ENCODE peak calls at places on chromosomes 1 and 21, in nine cellular contexts. A, B, I, L, Y, S, D, N and M are unnamed samples.
A peak's percentile ranks its signal among the peaks of the same experiment; 100 is the strongest.

GRCh38 chr1:2027961-2028583 is 8.9 kb downstream of the GABRD start:
- DNase-seq in A (no peak), B (no peak), I (no peak), L (no peak), Y (no peak), S (no peak), D (no peak), N (no peak), M (no peak)

GRCh38 chr21:38306407-38306806 is 49.6 kb downstream of the KCNJ15 start:
- DNase-seq in A (no peak), B (no peak), I (peak; percentile 70), L (no peak), Y (peak; percentile 40), S (no peak), D (peak; percentile 70), N (no peak), M (peak; percentile 67)

GRCh38 chr1:202227273-202227672 is 33.7 kb downstream of the LGR6 start:
- DNase-seq in A (no peak), B (no peak), I (no peak), L (no peak), Y (no peak), S (no peak), D (no peak), N (no peak), M (no peak)

GRCh38 chr1:200172311-200172710 is 144.8 kb downstream of the NR5A2 start:
- DNase-seq in A (no peak), B (no peak), I (no peak), L (no peak), Y (peak; percentile 98), S (no peak), D (peak; percentile 74), N (no peak), M (peak; percentile 36)

GRCh38 chr1:67404212-67404620 is 26.0 kb downstream of the SERBP1 start:
- DNase-seq in A (no peak), B (no peak), I (no peak), L (no peak), Y (no peak), S (no peak), D (peak; percentile 64), N (no peak), M (no peak)

GRCh38 chr1:33074193-33074945 is 6.6 kb upstream of the AZIN2 start:
- DNase-seq in A (no peak), B (no peak), I (no peak), L (no peak), Y (no peak), S (no peak), D (no peak), N (no peak), M (no peak)

GRCh38 chr1:21491483-21492170 is 17.6 kb upstream of the ALPL start:
- DNase-seq in A (no peak), B (no peak), I (no peak), L (no peak), Y (no peak), S (no peak), D (peak; percentile 40), N (no peak), M (peak; percentile 74)

GRCh38 chr1:22958556-22958955 is 14.1 kb downstream of the LACTBL1 start:
- DNase-seq in A (no peak), B (no peak), I (no peak), L (no peak), Y (no peak), S (no peak), D (no peak), N (no peak), M (no peak)

GRCh38 chr1:24897263-24898151 is 32.6 kb downstream of the RUNX3 start:
- DNase-seq in A (no peak), B (no peak), I (no peak), L (no peak), Y (no peak), S (peak; percentile 39), D (no peak), N (no peak), M (no peak)

GRCh38 chr1:167126811-167127210 is 32.9 kb downstream of the STYXL2 start:
- DNase-seq in A (no peak), B (no peak), I (no peak), L (no peak), Y (no peak), S (peak; percentile 7), D (no peak), N (no peak), M (no peak)

GRCh38 chr1:69421286-69421685 is 146.4 kb upstream of the LRRC7 start:
- DNase-seq in A (no peak), B (no peak), I (peak; percentile 40), L (no peak), Y (no peak), S (no peak), D (no peak), N (no peak), M (no peak)

GRCh38 chr1:171480035-171480434 is 5.3 kb upstream of the PRRC2C start:
- DNase-seq in A (no peak), B (no peak), I (no peak), L (no peak), Y (no peak), S (no peak), D (no peak), N (no peak), M (no peak)

GRCh38 chr1:53408013-53408754 is 51.0 kb upstream of the DMRTB1 start:
- DNase-seq in A (no peak), B (no peak), I (no peak), L (no peak), Y (no peak), S (no peak), D (peak; percentile 65), N (no peak), M (no peak)